ENCODE peak calls at places on chromosomes 13 and 19, in ten cellular contexts. U is heart right ventricle, Y is spleen, Q is fibroblast of lung, Z is psoas muscle, J is pancreas, F is hepatocyte, E is uterus, D is neuronal stem cell, B is upper lobe of right lung. O is an unnamed sample. For H3K4me1, the result is how much of the 10 kb centered on the place peaks cover.

GRCh38 chr13:74246398-74246975 is 112.3 kb upstream of the KLF12 start:
- DNase-seq in D (no peak), E (peak), Y (no peak), J (no peak), Z (no peak), F (no peak), B (no peak), Q (peak), U (peak), O (no peak)

GRCh38 chr13:34634443-34634842 is 307.6 kb upstream of the NBEA start:
- DNase-seq in Q (no peak), F (no peak), J (no peak), Y (no peak), E (no peak), D (no peak), U (no peak), B (no peak), Z (no peak), O (no peak)

GRCh38 chr19:33325920-33326319 is 23.6 kb upstream of the CEBPA start:
- DNase-seq in F (no peak), Q (peak), Y (no peak), J (no peak), D (no peak), E (peak), Z (peak), U (no peak), B (no peak), O (no peak)

GRCh38 chr19:55370305-55370988 is at the start of gene IL11:
- DNase-seq in B (no peak), Z (no peak), U (no peak), D (no peak), F (peak), Y (no peak), J (no peak), Q (no peak), E (no peak), O (no peak)

GRCh38 chr13:39886336-39886735 is 230.9 kb downstream of the COG6 start:
- DNase-seq in D (no peak), Q (no peak), Y (no peak), Z (no peak), U (no peak), B (no peak), E (no peak), J (no peak), F (no peak), O (no peak)

GRCh38 chr13:42101821-42102580 is 53.6 kb downstream of the DGKH start:
- DNase-seq in Y (no peak), E (no peak), Z (no peak), U (no peak), F (no peak), D (no peak), B (no peak), J (no peak), Q (no peak), O (no peak)

GRCh38 chr19:289651-290538 is 1.3 kb downstream of the PLPP2 start:
- DNase-seq in Z (no peak), D (no peak), B (peak), J (peak), U (no peak), Q (no peak), F (peak), E (no peak), Y (no peak), O (no peak)

GRCh38 chr19:12792048-12792852 is 964 bp downstream of the JUNB start:
- DNase-seq in Y (peak), E (peak), Z (peak), D (no peak), U (peak), B (peak), J (peak), F (peak), Q (peak), O (no peak)

GRCh38 chr19:28224441-28224840 is 988.5 kb downstream of the UQCRFS1 start:
- DNase-seq in B (no peak), Y (no peak), J (no peak), U (no peak), E (no peak), F (no peak), Z (no peak), Q (no peak), D (no peak), O (no peak)

GRCh38 chr13:86758116-86758515 is 913.1 kb upstream of the SLITRK5 start:
- DNase-seq in J (no peak), Y (peak), Q (no peak), Z (no peak), U (no peak), B (no peak), D (no peak), E (no peak), F (no peak), O (no peak)

GRCh38 chr13:94192576-94192975 is 286.9 kb downstream of the DCT start:
- DNase-seq in D (peak), Q (peak), E (no peak), Z (no peak), Y (no peak), B (no peak), J (no peak), U (peak), F (peak), O (no peak)

GRCh38 chr19:12647490-12648071 is 19.0 kb downstream of the MAN2B1 start:
- DNase-seq in F (peak), J (peak), U (no peak), Z (peak), E (peak), B (peak), Q (peak), Y (peak), D (no peak), O (no peak)

GRCh38 chr19:15595069-15595468 is 19.9 kb upstream of the CYP4F8 start:
- DNase-seq in E (no peak), F (no peak), Q (no peak), D (no peak), Y (no peak), J (no peak), U (no peak), Z (no peak), B (no peak), O (no peak)

GRCh38 chr13:98490866-98491265 is 86.0 kb downstream of the STK24 start:
- DNase-seq in Y (no peak), J (no peak), D (no peak), F (no peak), E (no peak), Z (no peak), U (no peak), B (no peak), Q (no peak), O (no peak)
- H3K4me1 ChIP-seq in Y (half or more), J (under half), D (under half), F (under half), E (under half), Z (under half), U (half or more), B (under half), Q (under half), O (under half)

DNA sequence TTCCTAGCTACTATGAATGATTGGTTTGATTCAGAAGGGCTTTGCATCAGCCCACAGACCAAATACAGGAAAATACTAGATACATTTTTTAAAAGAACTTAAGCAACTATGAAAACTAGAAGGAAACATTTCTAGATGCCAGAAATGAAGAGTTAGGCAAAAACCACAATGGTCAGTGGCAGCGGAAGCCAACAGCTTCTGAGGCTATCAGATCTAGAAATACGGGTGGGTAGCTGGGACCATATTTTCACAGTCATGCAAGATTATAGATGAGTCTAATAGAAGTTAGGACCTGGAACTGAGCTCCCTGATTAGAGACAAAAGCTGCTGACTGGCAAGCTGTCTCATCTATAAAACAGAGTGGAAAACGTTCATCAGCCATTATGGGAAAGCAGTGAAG is 4.7 kb upstream of the TBC1D4 start:
- DNase-seq in Z (no peak), Y (no peak), D (no peak), B (no peak), E (no peak), U (no peak), F (no peak), Q (no peak), J (no peak), O (no peak)
- H3K4me1 ChIP-seq in Z (under half), Y (under half), D (under half), B (under half), E (under half), U (under half), F (under half), Q (under half), J (under half), O (under half)

GRCh38 chr19:35648017-35648961 is at the start of gene COX6B1:
- DNase-seq in F (peak), B (peak), Q (peak), Y (peak), E (peak), Z (peak), J (peak), U (peak), D (peak), O (peak)
- H3K4me1 ChIP-seq in F (under half), B (under half), Q (under half), Y (under half), E (under half), Z (under half), J (under half), U (half or more), D (under half), O (under half)

DNA sequence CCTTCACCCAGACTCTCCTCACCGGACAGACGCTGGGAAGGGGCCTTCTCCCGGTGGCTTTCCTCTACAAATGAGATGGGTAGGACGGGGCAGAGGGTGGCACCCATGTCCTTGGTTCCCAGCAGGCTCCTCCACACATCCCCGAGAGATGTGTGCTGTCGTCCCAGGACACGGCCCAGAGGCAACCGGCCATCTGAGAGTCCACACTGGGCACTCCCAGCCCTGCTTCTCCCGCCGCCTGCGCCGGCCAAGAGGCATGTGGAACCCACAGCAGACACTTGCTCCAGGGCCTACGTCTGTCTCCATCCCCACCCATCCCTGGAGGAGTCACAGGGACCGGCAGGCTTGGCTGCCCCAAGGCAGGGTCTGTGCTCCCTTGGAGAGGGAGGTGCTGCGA is 179.9 kb downstream of the KDM4B start:
- DNase-seq in Y (peak), J (peak), D (no peak), U (no peak), Q (no peak), E (peak), B (peak), F (peak), Z (no peak), O (no peak)
- H3K4me1 ChIP-seq in Y (under half), J (under half), D (under half), U (under half), Q (under half), E (under half), B (under half), F (under half), Z (under half), O (under half)

O was measured in ascending aorta.